ENCODE peak calls at places on chromosomes 13 and 19, in ten cellular contexts. One of them, this sample, is unnamed.

GRCh38 chr13:46668302-46668720 is 115.3 kb downstream of the LRCH1 start:
- DNase-seq in psoas muscle: peak
- DNase-seq in LNCaP clone FGC: no peak
- DNase-seq in PC-9: no peak
- DNase-seq in GDM1: peak
- DNase-seq in SJSA1: peak
- DNase-seq in activated naive CD4-positive, alpha-beta T cell: no peak
- DNase-seq in HAP-1: no peak
- DNase-seq in small intestine: no peak
- DNase-seq in foreskin fibroblast: peak
- DNase-seq in this sample: peak

GRCh38 chr19:27745978-27746542 is 1466.9 kb downstream of the UQCRFS1 start:
- DNase-seq in GDM1: no peak
- DNase-seq in LNCaP clone FGC: no peak
- DNase-seq in small intestine: no peak
- DNase-seq in PC-9: no peak
- DNase-seq in psoas muscle: no peak
- DNase-seq in SJSA1: no peak
- DNase-seq in HAP-1: no peak
- DNase-seq in activated naive CD4-positive, alpha-beta T cell: no peak
- DNase-seq in foreskin fibroblast: no peak
- DNase-seq in this sample: no peak

GRCh38 chr13:24006520-24007248 is 109.4 kb upstream of the C1QTNF9B start:
- DNase-seq in psoas muscle: no peak
- DNase-seq in LNCaP clone FGC: no peak
- DNase-seq in PC-9: no peak
- DNase-seq in small intestine: no peak
- DNase-seq in GDM1: no peak
- DNase-seq in activated naive CD4-positive, alpha-beta T cell: no peak
- DNase-seq in HAP-1: no peak
- DNase-seq in SJSA1: no peak
- DNase-seq in foreskin fibroblast: no peak
- DNase-seq in this sample: no peak

GRCh38 chr19:19662866-19663291 is 597 bp downstream of the ATP13A1 start:
- DNase-seq in activated naive CD4-positive, alpha-beta T cell: no peak
- DNase-seq in GDM1: no peak
- DNase-seq in small intestine: peak
- DNase-seq in psoas muscle: no peak
- DNase-seq in HAP-1: peak
- DNase-seq in LNCaP clone FGC: no peak
- DNase-seq in SJSA1: peak
- DNase-seq in PC-9: no peak
- DNase-seq in foreskin fibroblast: peak
- DNase-seq in this sample: peak

GRCh38 chr13:29676941-29677452 is 81.5 kb upstream of the SLC7A1 start:
- DNase-seq in HAP-1: no peak
- DNase-seq in activated naive CD4-positive, alpha-beta T cell: no peak
- DNase-seq in SJSA1: no peak
- DNase-seq in foreskin fibroblast: peak
- DNase-seq in psoas muscle: no peak
- DNase-seq in small intestine: peak
- DNase-seq in PC-9: no peak
- DNase-seq in GDM1: no peak
- DNase-seq in LNCaP clone FGC: no peak
- DNase-seq in this sample: no peak

GRCh38 chr19:47755762-47756626 is 10.6 kb downstream of the NOP53 start:
- DNase-seq in small intestine: no peak
- DNase-seq in foreskin fibroblast: no peak
- DNase-seq in activated naive CD4-positive, alpha-beta T cell: no peak
- DNase-seq in LNCaP clone FGC: no peak
- DNase-seq in HAP-1: no peak
- DNase-seq in PC-9: no peak
- DNase-seq in psoas muscle: no peak
- DNase-seq in GDM1: no peak
- DNase-seq in SJSA1: no peak
- DNase-seq in this sample: no peak

GRCh38 chr13:45833663-45834062 is 17.9 kb downstream of the SIAH3 start:
- DNase-seq in small intestine: no peak
- DNase-seq in psoas muscle: peak
- DNase-seq in foreskin fibroblast: peak
- DNase-seq in activated naive CD4-positive, alpha-beta T cell: no peak
- DNase-seq in HAP-1: no peak
- DNase-seq in LNCaP clone FGC: peak
- DNase-seq in GDM1: peak
- DNase-seq in PC-9: peak
- DNase-seq in SJSA1: no peak
- DNase-seq in this sample: peak

GRCh38 chr13:51737609-51738008 is 66.4 kb downstream of the DHRS12 start:
- DNase-seq in small intestine: no peak
- DNase-seq in LNCaP clone FGC: no peak
- DNase-seq in SJSA1: no peak
- DNase-seq in psoas muscle: no peak
- DNase-seq in PC-9: no peak
- DNase-seq in activated naive CD4-positive, alpha-beta T cell: no peak
- DNase-seq in foreskin fibroblast: no peak
- DNase-seq in HAP-1: no peak
- DNase-seq in GDM1: no peak
- DNase-seq in this sample: no peak

GRCh38 chr19:16038196-16038695 is 38.0 kb upstream of the TPM4 start:
- DNase-seq in foreskin fibroblast: no peak
- DNase-seq in small intestine: no peak
- DNase-seq in PC-9: no peak
- DNase-seq in SJSA1: no peak
- DNase-seq in LNCaP clone FGC: no peak
- DNase-seq in HAP-1: no peak
- DNase-seq in activated naive CD4-positive, alpha-beta T cell: no peak
- DNase-seq in psoas muscle: no peak
- DNase-seq in GDM1: no peak
- DNase-seq in this sample: no peak

GRCh38 chr13:66689037-66689619 is 541.0 kb downstream of the PCDH9 start:
- DNase-seq in HAP-1: no peak
- DNase-seq in foreskin fibroblast: no peak
- DNase-seq in psoas muscle: no peak
- DNase-seq in LNCaP clone FGC: no peak
- DNase-seq in small intestine: no peak
- DNase-seq in GDM1: no peak
- DNase-seq in SJSA1: no peak
- DNase-seq in activated naive CD4-positive, alpha-beta T cell: no peak
- DNase-seq in PC-9: no peak
- DNase-seq in this sample: no peak

GRCh38 chr19:5580116-5580515 is 12.4 kb upstream of the TINCR start:
- DNase-seq in GDM1: no peak
- DNase-seq in LNCaP clone FGC: no peak
- DNase-seq in small intestine: no peak
- DNase-seq in SJSA1: peak
- DNase-seq in foreskin fibroblast: no peak
- DNase-seq in activated naive CD4-positive, alpha-beta T cell: no peak
- DNase-seq in PC-9: no peak
- DNase-seq in psoas muscle: no peak
- DNase-seq in HAP-1: no peak
- DNase-seq in this sample: no peak

GRCh38 chr13:110520431-110521295 is 40.9 kb downstream of the RAB20 start:
- DNase-seq in HAP-1: no peak
- DNase-seq in LNCaP clone FGC: no peak
- DNase-seq in SJSA1: no peak
- DNase-seq in small intestine: peak
- DNase-seq in foreskin fibroblast: peak
- DNase-seq in activated naive CD4-positive, alpha-beta T cell: no peak
- DNase-seq in GDM1: no peak
- DNase-seq in PC-9: no peak
- DNase-seq in psoas muscle: peak
- DNase-seq in this sample: peak

GRCh38 chr13:60590775-60591174 is 193.8 kb downstream of the TDRD3 start:
- DNase-seq in LNCaP clone FGC: no peak
- DNase-seq in small intestine: no peak
- DNase-seq in HAP-1: no peak
- DNase-seq in psoas muscle: no peak
- DNase-seq in activated naive CD4-positive, alpha-beta T cell: no peak
- DNase-seq in SJSA1: no peak
- DNase-seq in GDM1: no peak
- DNase-seq in foreskin fibroblast: no peak
- DNase-seq in PC-9: no peak
- DNase-seq in this sample: peak

GRCh38 chr19:15108845-15109767 is 1.9 kb downstream of the SYDE1 start:
- DNase-seq in activated naive CD4-positive, alpha-beta T cell: no peak
- DNase-seq in foreskin fibroblast: no peak
- DNase-seq in psoas muscle: no peak
- DNase-seq in GDM1: no peak
- DNase-seq in PC-9: no peak
- DNase-seq in LNCaP clone FGC: no peak
- DNase-seq in HAP-1: no peak
- DNase-seq in SJSA1: no peak
- DNase-seq in small intestine: no peak
- DNase-seq in this sample: no peak

GRCh38 chr13:99702687-99703319 is 201.5 kb downstream of the TM9SF2 start:
- DNase-seq in small intestine: no peak
- DNase-seq in GDM1: no peak
- DNase-seq in SJSA1: no peak
- DNase-seq in HAP-1: peak
- DNase-seq in foreskin fibroblast: no peak
- DNase-seq in activated naive CD4-positive, alpha-beta T cell: no peak
- DNase-seq in LNCaP clone FGC: no peak
- DNase-seq in PC-9: no peak
- DNase-seq in psoas muscle: no peak
- DNase-seq in this sample: no peak

GRCh38 chr13:94330552-94331071 is 148.9 kb downstream of the DCT start:
- DNase-seq in PC-9: no peak
- DNase-seq in activated naive CD4-positive, alpha-beta T cell: no peak
- DNase-seq in small intestine: no peak
- DNase-seq in HAP-1: no peak
- DNase-seq in LNCaP clone FGC: no peak
- DNase-seq in SJSA1: no peak
- DNase-seq in GDM1: no peak
- DNase-seq in foreskin fibroblast: no peak
- DNase-seq in psoas muscle: no peak
- DNase-seq in this sample: no peak

GRCh38 chr19:36931684-36932083 is 15.6 kb downstream of the ZNF568 start:
- DNase-seq in foreskin fibroblast: no peak
- DNase-seq in GDM1: no peak
- DNase-seq in SJSA1: no peak
- DNase-seq in psoas muscle: no peak
- DNase-seq in small intestine: no peak
- DNase-seq in PC-9: no peak
- DNase-seq in HAP-1: no peak
- DNase-seq in activated naive CD4-positive, alpha-beta T cell: no peak
- DNase-seq in LNCaP clone FGC: no peak
- DNase-seq in this sample: no peak

GRCh38 chr13:23365652-23366051 is 67.8 kb downstream of the SACS start:
- DNase-seq in PC-9: no peak
- DNase-seq in activated naive CD4-positive, alpha-beta T cell: no peak
- DNase-seq in small intestine: no peak
- DNase-seq in LNCaP clone FGC: no peak
- DNase-seq in psoas muscle: no peak
- DNase-seq in foreskin fibroblast: peak
- DNase-seq in HAP-1: no peak
- DNase-seq in GDM1: no peak
- DNase-seq in SJSA1: no peak
- DNase-seq in this sample: no peak

GRCh38 chr13:24842533-24843278 is 78.7 kb downstream of the RNF17 start:
- DNase-seq in psoas muscle: no peak
- DNase-seq in PC-9: no peak
- DNase-seq in HAP-1: no peak
- DNase-seq in foreskin fibroblast: no peak
- DNase-seq in LNCaP clone FGC: no peak
- DNase-seq in GDM1: no peak
- DNase-seq in small intestine: no peak
- DNase-seq in activated naive CD4-positive, alpha-beta T cell: no peak
- DNase-seq in SJSA1: no peak
- DNase-seq in this sample: peak

GRCh38 chr19:6464070-6464873 is at the start of gene CRB3:
- DNase-seq in LNCaP clone FGC: peak
- DNase-seq in activated naive CD4-positive, alpha-beta T cell: peak
- DNase-seq in foreskin fibroblast: no peak
- DNase-seq in GDM1: no peak
- DNase-seq in psoas muscle: peak
- DNase-seq in small intestine: peak
- DNase-seq in SJSA1: no peak
- DNase-seq in HAP-1: no peak
- DNase-seq in PC-9: peak
- DNase-seq in this sample: no peak

GRCh38 chr19:32924200-32924599 is 47.6 kb downstream of the CEP89 start:
- DNase-seq in PC-9: no peak
- DNase-seq in activated naive CD4-positive, alpha-beta T cell: no peak
- DNase-seq in HAP-1: no peak
- DNase-seq in GDM1: no peak
- DNase-seq in SJSA1: no peak
- DNase-seq in small intestine: peak
- DNase-seq in foreskin fibroblast: peak
- DNase-seq in psoas muscle: no peak
- DNase-seq in LNCaP clone FGC: peak
- DNase-seq in this sample: no peak

GRCh38 chr19:4352701-4353121 is 9.3 kb downstream of the MPND start:
- DNase-seq in foreskin fibroblast: peak
- DNase-seq in psoas muscle: no peak
- DNase-seq in GDM1: peak
- DNase-seq in LNCaP clone FGC: no peak
- DNase-seq in activated naive CD4-positive, alpha-beta T cell: peak
- DNase-seq in PC-9: no peak
- DNase-seq in small intestine: peak
- DNase-seq in SJSA1: peak
- DNase-seq in HAP-1: peak
- DNase-seq in this sample: no peak

GRCh38 chr13:98886587-98886986 is 91.3 kb downstream of the DOCK9 start:
- DNase-seq in SJSA1: no peak
- DNase-seq in HAP-1: no peak
- DNase-seq in GDM1: no peak
- DNase-seq in activated naive CD4-positive, alpha-beta T cell: no peak
- DNase-seq in LNCaP clone FGC: no peak
- DNase-seq in psoas muscle: no peak
- DNase-seq in small intestine: no peak
- DNase-seq in foreskin fibroblast: no peak
- DNase-seq in PC-9: no peak
- DNase-seq in this sample: no peak

GRCh38 chr13:48043789-48044503 is 6.4 kb downstream of the NUDT15 start:
- DNase-seq in GDM1: no peak
- DNase-seq in activated naive CD4-positive, alpha-beta T cell: no peak
- DNase-seq in psoas muscle: no peak
- DNase-seq in PC-9: no peak
- DNase-seq in small intestine: peak
- DNase-seq in HAP-1: no peak
- DNase-seq in foreskin fibroblast: peak
- DNase-seq in SJSA1: no peak
- DNase-seq in LNCaP clone FGC: no peak
- DNase-seq in this sample: no peak

GRCh38 chr19:50205681-50206138 is 2.3 kb downstream of the MYH14 start:
- DNase-seq in activated naive CD4-positive, alpha-beta T cell: no peak
- DNase-seq in PC-9: peak
- DNase-seq in foreskin fibroblast: no peak
- DNase-seq in GDM1: no peak
- DNase-seq in LNCaP clone FGC: peak
- DNase-seq in HAP-1: no peak
- DNase-seq in SJSA1: no peak
- DNase-seq in psoas muscle: no peak
- DNase-seq in small intestine: peak
- DNase-seq in this sample: no peak

GRCh38 chr19:3459322-3459881 is 20.9 kb downstream of the SMIM24 start:
- DNase-seq in PC-9: no peak
- DNase-seq in foreskin fibroblast: peak
- DNase-seq in HAP-1: no peak
- DNase-seq in SJSA1: no peak
- DNase-seq in LNCaP clone FGC: no peak
- DNase-seq in small intestine: no peak
- DNase-seq in GDM1: no peak
- DNase-seq in psoas muscle: peak
- DNase-seq in activated naive CD4-positive, alpha-beta T cell: no peak
- DNase-seq in this sample: peak

GRCh38 chr19:1146858-1147780 is 26.9 kb downstream of the SBNO2 start:
- DNase-seq in psoas muscle: no peak
- DNase-seq in foreskin fibroblast: no peak
- DNase-seq in activated naive CD4-positive, alpha-beta T cell: no peak
- DNase-seq in SJSA1: no peak
- DNase-seq in GDM1: no peak
- DNase-seq in HAP-1: no peak
- DNase-seq in PC-9: no peak
- DNase-seq in small intestine: no peak
- DNase-seq in LNCaP clone FGC: no peak
- DNase-seq in this sample: no peak